ENCODE peak calls at places on chromosomes 5 and 9, in six cellular contexts. N, L, W, B, D and R are unnamed samples.

GRCh38 chr9:5643005-5643624 is 14.2 kb downstream of the RIC1 start:
- DNase-seq in W (peak; percentile 76), N (no peak), L (no peak), B (no peak), D (no peak), R (no peak)

GRCh38 chr9:84139296-84140100 is 158.9 kb downstream of the RMI1 start:
- DNase-seq in W (peak; percentile 12), D (no peak), N (no peak), L (no peak), B (no peak), R (peak; percentile 30)

GRCh38 chr5:6448622-6449464 is at the start of gene UBE2QL1:
- DNase-seq in D (no peak), L (no peak), B (no peak), W (no peak), N (no peak), R (no peak)

GRCh38 chr5:75335952-75336624 is 932 bp upstream of the HMGCR start:
- DNase-seq in D (peak; percentile 18), N (peak; percentile 67), B (peak; percentile 73), W (peak; percentile 88), L (peak; percentile 81), R (peak; percentile 32)

GRCh38 chr9:32705059-32705458 is 69.6 kb upstream of the TAF1L start:
- DNase-seq in B (no peak), D (no peak), W (peak; percentile 38), N (no peak), L (no peak), R (no peak)

GRCh38 chr9:96556701-96557461 is 62.8 kb downstream of the CDC14B start:
- DNase-seq in B (no peak), N (no peak), W (no peak), L (no peak), D (no peak), R (no peak)

GRCh38 chr5:137724251-137724650 is 11.6 kb downstream of the KLHL3 start:
- DNase-seq in N (no peak), D (no peak), W (no peak), L (no peak), B (no peak), R (no peak)

GRCh38 chr5:132023258-132024116 is 12.0 kb upstream of the ACSL6 start:
- DNase-seq in W (no peak), D (no peak), N (no peak), B (no peak), L (no peak), R (no peak)

GRCh38 chr9:83081846-83082245 is 18.9 kb upstream of the RASEF start:
- DNase-seq in W (no peak), L (no peak), B (no peak), D (no peak), N (no peak), R (no peak)

GRCh38 chr5:140342896-140343295 is 3.5 kb downstream of the HBEGF start:
- DNase-seq in D (no peak), N (no peak), B (no peak), L (no peak), W (no peak), R (no peak)

GRCh38 chr9:36217256-36217968 is 26.7 kb downstream of the CLTA start:
- DNase-seq in W (no peak), N (no peak), D (no peak), B (no peak), L (no peak), R (no peak)

GRCh38 chr5:34411470-34412346 is 244.4 kb upstream of the RAI14 start:
- DNase-seq in B (no peak), L (no peak), N (no peak), W (peak; percentile 47), D (no peak), R (no peak)

GRCh38 chr5:140342287-140342686 is 4.1 kb downstream of the HBEGF start:
- DNase-seq in W (no peak), B (no peak), D (no peak), L (no peak), N (no peak), R (peak; percentile 60)

GRCh38 chr9:82090041-82090440 is 101.5 kb downstream of the SPATA31D1 start:
- DNase-seq in W (no peak), D (no peak), N (no peak), L (no peak), B (no peak), R (no peak)

GRCh38 chr5:116970318-116970717 is 395.7 kb upstream of the SEMA6A start:
- DNase-seq in D (no peak), L (no peak), B (no peak), N (no peak), W (no peak), R (no peak)

GRCh38 chr9:35033101-35033500 is 39.3 kb downstream of the VCP start:
- DNase-seq in W (no peak), B (no peak), D (no peak), L (no peak), N (no peak), R (no peak)

GRCh38 chr5:138654281-138654867 is 79.2 kb upstream of the HSPA9 start:
- DNase-seq in N (no peak), L (no peak), D (no peak), B (no peak), W (peak; percentile 78), R (peak; percentile 75)

GRCh38 chr5:178201927-178202235 is 2.5 kb upstream of the HNRNPAB start:
- DNase-seq in L (peak; percentile 28), W (no peak), D (no peak), N (no peak), B (no peak), R (no peak)

GRCh38 chr5:31059889-31060288 is 133.6 kb upstream of the CDH6 start:
- DNase-seq in D (no peak), W (no peak), N (no peak), B (no peak), L (no peak), R (no peak)

GRCh38 chr5:175460126-175460525 is 16.1 kb upstream of the DRD1 start:
- DNase-seq in W (peak; percentile 33), N (no peak), B (no peak), L (no peak), D (no peak), R (no peak)

GRCh38 chr5:32522429-32523143 is 62.8 kb upstream of the SUB1 start:
- DNase-seq in D (no peak), N (no peak), W (peak; percentile 84), B (no peak), L (no peak), R (no peak)

GRCh38 chr5:37739817-37740261 is 100.0 kb downstream of the GDNF start:
- DNase-seq in N (no peak), D (no peak), L (no peak), B (no peak), W (peak; percentile 61), R (no peak)

GRCh38 chr5:169629847-169630548 is 7.1 kb upstream of the DOCK2 start:
- DNase-seq in B (no peak), N (peak; percentile 57), L (peak; percentile 21), D (no peak), W (peak; percentile 90), R (no peak)
- TF ChIP-seq CEBPB in B (no peak), N (no peak), L (no peak), D (no peak), W (peak; percentile 38), R (no peak)

DNA sequence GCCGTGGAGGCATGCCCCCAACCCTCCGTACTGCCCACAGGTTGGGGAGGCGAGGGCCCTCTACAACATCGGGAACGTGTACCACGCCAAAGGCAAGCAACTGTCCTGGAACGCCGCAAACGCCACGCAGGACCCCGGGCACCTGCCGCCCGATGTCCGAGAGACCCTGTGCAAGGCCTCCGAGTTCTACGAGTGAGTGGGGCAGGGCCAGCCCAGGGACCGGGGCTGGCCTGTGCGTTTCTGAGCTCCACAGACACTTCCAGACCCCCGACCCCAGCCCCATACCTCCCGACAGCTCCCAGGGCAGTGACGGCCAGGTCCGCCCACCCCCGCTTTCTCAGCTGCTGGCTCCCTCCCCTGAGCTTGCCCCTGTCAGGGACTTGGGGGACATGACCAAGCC is 9.5 kb downstream of the GPSM1 start:
- DNase-seq in W (no peak), N (no peak), L (no peak), B (no peak), D (no peak), R (no peak)
- TF ChIP-seq CEBPB in W (no peak), N (no peak), L (no peak), B (no peak), D (no peak), R (no peak)

GRCh38 chr5:168086104-168086610 is 205.3 kb upstream of the WWC1 start:
- DNase-seq in N (peak; percentile 76), L (peak; percentile 16), D (no peak), W (no peak), B (no peak), R (no peak)
- TF ChIP-seq CEBPB in N (no peak), L (no peak), D (no peak), W (no peak), B (no peak), R (no peak)

DNA sequence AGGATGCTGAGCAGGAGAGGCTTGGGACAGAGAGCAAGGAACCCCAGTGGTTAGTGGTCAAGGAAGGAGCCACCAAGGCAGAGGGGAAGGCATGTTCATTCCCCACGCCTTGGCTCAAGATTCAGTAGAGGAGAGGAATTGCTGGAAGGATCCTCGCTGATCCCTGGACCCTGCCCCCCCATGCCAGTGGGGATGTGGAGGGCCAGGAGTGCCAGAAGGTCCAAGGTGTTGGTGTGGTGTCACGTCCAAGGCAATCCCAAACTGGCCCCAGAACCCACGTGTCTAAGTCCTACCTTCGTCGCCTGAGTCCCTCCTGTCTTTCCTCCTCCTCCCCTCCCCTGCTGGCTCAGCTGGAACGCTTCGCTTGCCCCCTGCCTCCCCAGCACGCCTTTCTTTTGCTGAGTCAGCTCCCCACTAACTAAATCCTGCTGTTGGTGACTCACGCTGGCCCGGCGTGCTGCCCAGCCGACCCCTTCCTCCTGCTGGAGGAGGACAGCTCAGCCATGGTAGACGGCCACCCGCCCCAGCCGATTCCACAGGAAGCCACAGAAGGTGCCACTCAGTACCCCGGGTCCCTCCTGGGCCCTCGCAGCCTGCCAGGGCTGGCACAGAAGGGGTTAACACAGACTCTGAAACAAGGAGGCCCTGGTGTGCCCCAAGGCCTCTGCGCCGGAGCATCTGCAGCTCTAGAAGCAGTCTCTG is 37.6 kb upstream of the ORM1 start:
- DNase-seq in N (no peak), D (no peak), L (no peak), W (peak; percentile 94), B (no peak), R (no peak)
- TF ChIP-seq CEBPB in N (no peak), D (no peak), L (no peak), W (no peak), B (no peak), R (no peak)

GRCh38 chr9:124411514-124412227 is 3.6 kb downstream of the PSMB7 start:
- DNase-seq in N (no peak), L (no peak), W (peak; percentile 92), B (no peak), D (no peak), R (no peak)

GRCh38 chr9:124410321-124410913 is 4.8 kb downstream of the PSMB7 start:
- DNase-seq in N (no peak), B (no peak), L (no peak), D (no peak), W (no peak), R (no peak)

GRCh38 chr9:124409410-124409809 is 5.8 kb downstream of the PSMB7 start:
- DNase-seq in N (no peak), B (no peak), D (no peak), W (no peak), L (no peak), R (no peak)

GRCh38 chr9:124414612-124415011 is 630 bp downstream of the PSMB7 start:
- DNase-seq in L (no peak), B (no peak), N (no peak), D (no peak), W (no peak), R (no peak)

GRCh38 chr9:124412228-124412575 is 3.0 kb downstream of the PSMB7 start:
- DNase-seq in D (no peak), L (no peak), W (no peak), N (no peak), B (no peak), R (no peak)
- TF ChIP-seq CEBPB in D (no peak), L (no peak), W (no peak), N (no peak), B (no peak), R (no peak)